ENCODE peak calls at places on chromosomes 16 and 17, in five cellular contexts. P is glutamatergic neuron, Y is kidney glomerular epithelial cell, W is T-helper 9 cell, E is NB4. R is an unnamed sample.

GRCh38 chr17:17613708-17614114 is 22.2 kb upstream of the PEMT start:
- DNase-seq in W (peak; percentile 9), P (peak; percentile 67), Y (peak; percentile 58), E (peak; percentile 80), R (peak; percentile 88)

GRCh38 chr17:61285483-61286320 is 113.9 kb upstream of the TBX2 start:
- DNase-seq in P (peak; percentile 33), W (no peak), E (no peak), Y (no peak), R (no peak)

GRCh38 chr17:42112552-42113176 is at the start of gene DHX58:
- DNase-seq in P (no peak), Y (peak; percentile 78), W (peak; percentile 58), E (peak; percentile 87), R (peak; percentile 72)

GRCh38 chr16:3266873-3267537 is 10.6 kb upstream of the MEFV start:
- DNase-seq in P (no peak), E (peak; percentile 77), Y (peak; percentile 44), W (no peak), R (peak; percentile 47)

GRCh38 chr16:48291303-48291702 is 44.0 kb upstream of the ABCC11 start:
- DNase-seq in Y (peak; percentile 13), W (no peak), P (no peak), E (no peak), R (no peak)

GRCh38 chr17:44004077-44004760 is at the start of gene NAGS:
- DNase-seq in P (peak; percentile 41), Y (no peak), W (no peak), E (no peak), R (no peak)

GRCh38 chr16:31333686-31334649 is 21.0 kb upstream of the ITGAX start:
- DNase-seq in P (no peak), E (peak; percentile 68), Y (peak; percentile 1), W (no peak), R (peak; percentile 16)

GRCh38 chr17:16439303-16439791 is 24.0 kb downstream of the TRPV2 start:
- DNase-seq in P (no peak), W (no peak), E (peak; percentile 52), Y (no peak), R (no peak)

GRCh38 chr16:23365602-23366240 is 63.6 kb downstream of the SCNN1B start:
- DNase-seq in E (peak; percentile 19), W (no peak), Y (no peak), P (no peak), R (no peak)

GRCh38 chr16:49986351-49987124 is 38.5 kb upstream of the CNEP1R1 start:
- DNase-seq in P (no peak), Y (no peak), E (no peak), W (no peak), R (no peak)

GRCh38 chr16:9322735-9323134 is 231.3 kb downstream of the HAPSTR1 start:
- DNase-seq in P (no peak), W (no peak), Y (peak; percentile 47), E (no peak), R (no peak)

GRCh38 chr17:19407601-19408380 is 3.2 kb upstream of the RNF112 start:
- DNase-seq in W (no peak), E (no peak), P (no peak), Y (no peak), R (no peak)

GRCh38 chr16:48330133-48330846 is 54.9 kb downstream of the SIAH1 start:
- DNase-seq in E (no peak), P (no peak), Y (no peak), W (no peak), R (no peak)

GRCh38 chr16:57061084-57061905 is 31.1 kb upstream of the CPNE2 start:
- DNase-seq in P (peak; percentile 55), W (no peak), E (peak; percentile 75), Y (no peak), R (peak; percentile 49)

GRCh38 chr16:75621170-75621477 is 2.0 kb downstream of the ADAT1 start:
- DNase-seq in E (peak; percentile 53), Y (peak; percentile 47), P (no peak), W (no peak), R (no peak)

GRCh38 chr17:74768069-74768762 is 7.9 kb downstream of the NAT9 start:
- DNase-seq in P (no peak), E (peak; percentile 11), Y (no peak), W (no peak), R (no peak)

GRCh38 chr17:32917081-32917480 is 10.9 kb upstream of the TMEM98 start:
- DNase-seq in W (no peak), Y (no peak), P (no peak), E (no peak), R (no peak)

GRCh38 chr16:50539053-50539615 is 9.1 kb upstream of the NKD1 start:
- DNase-seq in P (no peak), E (no peak), Y (no peak), W (no peak), R (no peak)

GRCh38 chr17:73643012-73643845 is 1.0 kb downstream of the SDK2 start:
- DNase-seq in W (no peak), E (peak; percentile 14), Y (no peak), P (peak; percentile 76), R (peak; percentile 75)

GRCh38 chr16:31453255-31454204 is 5.8 kb upstream of the ARMC5 start:
- DNase-seq in E (peak; percentile 40), Y (no peak), W (no peak), P (no peak), R (no peak)

GRCh38 chr17:55285340-55286301 is 20.9 kb downstream of the HLF start:
- DNase-seq in E (no peak), Y (no peak), W (no peak), P (no peak), R (no peak)

GRCh38 chr17:37182786-37183185 is 193.0 kb upstream of the C17orf78 start:
- DNase-seq in Y (no peak), E (no peak), P (no peak), W (no peak), R (no peak)